ENCODE peak calls at places on chromosomes 6 and 20, in ten cellular contexts. J is CD4-positive, alpha-beta T cell; H is T-helper 17 cell; W is HEK293T; C is activated T-cell treated with anti-CD3 and anti-CD28 coated beads, Interleukin-2, amount 50 U/mL, for 72 hours; T is DMS153; D is endodermal cell; Y is cardiac fibroblast; B is GM13977; A is NCI-H1417. U is an unnamed sample.

GRCh38 chr6:46352541-46353267 is 138.5 kb downstream of the RCAN2 start:
- DNase-seq in Y (no peak), D (no peak), W (no peak), J (no peak), C (no peak), A (no peak), B (no peak), H (no peak), T (no peak), U (no peak)

GRCh38 chr20:32035398-32035852 is 16.6 kb upstream of the HCK start:
- DNase-seq in A (no peak), J (no peak), C (no peak), H (no peak), Y (no peak), T (no peak), W (no peak), B (no peak), D (no peak), U (no peak)

GRCh38 chr20:10927011-10927583 is 253.3 kb upstream of the JAG1 start:
- DNase-seq in D (no peak), T (no peak), A (no peak), Y (no peak), J (no peak), B (no peak), W (no peak), H (no peak), C (no peak), U (no peak)

GRCh38 chr6:148239777-148240462 is 102.7 kb upstream of the SASH1 start:
- DNase-seq in C (no peak), W (no peak), H (no peak), J (no peak), T (no peak), D (no peak), Y (peak), B (no peak), A (no peak), U (no peak)

GRCh38 chr6:43981363-43981990 is 145.8 kb downstream of the MRPL14 start:
- DNase-seq in W (no peak), Y (no peak), A (no peak), B (no peak), H (no peak), J (no peak), D (peak), T (no peak), C (no peak), U (no peak)

GRCh38 chr20:57647006-57647932 is 27.0 kb upstream of the ZBP1 start:
- DNase-seq in B (no peak), C (no peak), Y (no peak), H (no peak), A (no peak), D (no peak), W (no peak), T (no peak), J (no peak), U (no peak)

GRCh38 chr20:57679113-57679512 is 30.7 kb downstream of the PMEPA1 start:
- DNase-seq in W (no peak), T (no peak), J (no peak), B (no peak), D (no peak), C (no peak), Y (no peak), H (no peak), A (no peak), U (no peak)

GRCh38 chr6:72811971-72812421 is 190.1 kb downstream of the KCNQ5 start:
- DNase-seq in Y (peak), J (no peak), W (no peak), H (no peak), A (no peak), T (no peak), C (no peak), D (peak), B (no peak), U (no peak)

GRCh38 chr6:157679605-157680580 is 143.2 kb upstream of the SNX9 start:
- DNase-seq in B (no peak), W (no peak), Y (no peak), C (no peak), H (no peak), T (no peak), D (peak), A (no peak), J (no peak), U (no peak)

GRCh38 chr20:50244352-50245149 is 53.9 kb downstream of the CEBPB start:
- DNase-seq in B (no peak), Y (no peak), C (no peak), J (no peak), H (no peak), A (no peak), D (no peak), W (no peak), T (no peak), U (no peak)

GRCh38 chr6:26743157-26743821 is 83.7 kb upstream of the ZNF322 start:
- DNase-seq in H (no peak), W (peak), Y (peak), B (peak), J (no peak), C (no peak), T (no peak), A (no peak), D (peak), U (no peak)

GRCh38 chr6:82818727-82819126 is 246.9 kb downstream of the UBE3D start:
- DNase-seq in H (no peak), C (no peak), B (no peak), W (no peak), T (no peak), J (no peak), A (no peak), Y (peak), D (no peak), U (no peak)

GRCh38 chr6:160102399-160102798 is 19.2 kb upstream of the SLC22A1 start:
- DNase-seq in C (no peak), H (no peak), Y (no peak), T (no peak), A (no peak), J (no peak), B (no peak), W (no peak), D (no peak), U (no peak)

GRCh38 chr20:20489623-20490341 is 121.9 kb downstream of the INSM1 start:
- DNase-seq in A (no peak), T (no peak), Y (no peak), B (no peak), D (no peak), W (no peak), J (no peak), C (no peak), H (no peak), U (no peak)

GRCh38 chr20:23160536-23161243 is 74.6 kb upstream of the CD93 start:
- DNase-seq in W (no peak), D (peak), Y (peak), T (no peak), A (no peak), H (no peak), J (no peak), C (no peak), B (no peak), U (no peak)

GRCh38 chr6:113924199-113924791 is 46.7 kb downstream of the HDAC2 start:
- DNase-seq in A (no peak), D (no peak), B (no peak), H (no peak), T (no peak), Y (peak), J (no peak), C (no peak), W (no peak), U (no peak)

GRCh38 chr6:144149894-144150672 is at the start of gene STX11:
- DNase-seq in C (peak), D (peak), Y (peak), B (peak), A (peak), W (peak), H (peak), J (peak), T (no peak), U (peak)

GRCh38 chr6:47278545-47278944 is 31.2 kb downstream of the TNFRSF21 start:
- DNase-seq in D (peak), J (no peak), A (no peak), T (no peak), C (no peak), Y (peak), W (no peak), H (no peak), B (no peak), U (no peak)

GRCh38 chr6:85482206-85483040 is 32.5 kb downstream of the NT5E start:
- DNase-seq in C (no peak), T (no peak), W (no peak), H (no peak), D (peak), A (no peak), B (no peak), Y (peak), J (no peak), U (no peak)

GRCh38 chr6:25056130-25056529 is 120.4 kb upstream of the RIPOR2 start:
- DNase-seq in Y (no peak), A (no peak), B (peak), H (peak), T (no peak), C (peak), W (no peak), J (peak), D (no peak), U (peak)

GRCh38 chr6:68746376-68746775 is 111.3 kb downstream of the ADGRB3 start:
- DNase-seq in D (no peak), J (no peak), Y (no peak), B (no peak), H (no peak), A (no peak), T (no peak), C (no peak), W (no peak), U (no peak)

GRCh38 chr6:73131706-73132105 is 93.6 kb downstream of the KHDC1L start:
- DNase-seq in A (no peak), D (no peak), W (no peak), T (no peak), J (no peak), Y (peak), C (no peak), H (no peak), B (no peak), U (no peak)

GRCh38 chr20:44901972-44902371 is 7.9 kb upstream of the PABPC1L start:
- DNase-seq in C (no peak), D (no peak), B (no peak), A (no peak), W (no peak), H (no peak), T (no peak), Y (no peak), J (no peak), U (no peak)

GRCh38 chr20:9300080-9300479 is 214.3 kb upstream of the LAMP5 start:
- DNase-seq in C (no peak), J (no peak), A (no peak), Y (no peak), D (no peak), H (no peak), T (no peak), W (no peak), B (no peak), U (no peak)

GRCh38 chr6:16635810-16636602 is 125.3 kb downstream of the ATXN1 start:
- DNase-seq in D (peak), T (no peak), H (no peak), B (peak), J (no peak), C (no peak), W (no peak), Y (peak), A (no peak), U (peak)

GRCh38 chr6:38427492-38428210 is 212.1 kb downstream of the BTBD9 start:
- DNase-seq in W (no peak), H (no peak), J (no peak), Y (no peak), A (peak), D (no peak), C (no peak), T (no peak), B (peak), U (no peak)

GRCh38 chr6:57305754-57306153 is 11.7 kb upstream of the PRIM2 start:
- DNase-seq in B (no peak), T (no peak), H (no peak), W (no peak), J (no peak), D (no peak), C (no peak), A (no peak), Y (peak), U (no peak)

GRCh38 chr20:47810686-47811347 is 25.5 kb upstream of the SULF2 start:
- DNase-seq in H (no peak), W (no peak), Y (no peak), B (no peak), D (no peak), C (no peak), A (no peak), J (no peak), T (no peak), U (no peak)

GRCh38 chr20:24497851-24498250 is 28.4 kb downstream of the SYNDIG1 start:
- DNase-seq in Y (no peak), W (no peak), D (no peak), B (no peak), J (no peak), H (no peak), C (no peak), A (peak), T (peak), U (no peak)

GRCh38 chr20:32483351-32484220 is 101.5 kb downstream of the NOL4L start:
- DNase-seq in J (peak), Y (peak), A (peak), T (peak), D (peak), B (peak), H (peak), C (peak), W (peak), U (peak)

GRCh38 chr6:55293116-55293515 is 34.2 kb upstream of the GFRAL start:
- DNase-seq in D (no peak), J (no peak), Y (peak), B (peak), H (no peak), W (peak), A (no peak), T (no peak), C (no peak), U (no peak)

GRCh38 chr20:24650091-24650490 is 180.7 kb downstream of the SYNDIG1 start:
- DNase-seq in C (no peak), D (no peak), T (no peak), B (no peak), W (no peak), A (no peak), H (no peak), Y (peak), J (no peak), U (no peak)

GRCh38 chr6:105798057-105798456 is 288.1 kb upstream of the PRDM1 start:
- DNase-seq in T (no peak), A (no peak), J (no peak), C (no peak), D (no peak), W (no peak), H (no peak), B (no peak), Y (peak), U (no peak)

GRCh38 chr6:26118999-26119398 is 31.8 kb downstream of the HFE start:
- DNase-seq in C (no peak), J (no peak), B (no peak), H (no peak), W (no peak), A (peak), T (peak), D (no peak), Y (peak), U (no peak)

GRCh38 chr6:13377054-13377758 is 48.9 kb upstream of the TBC1D7 start:
- DNase-seq in B (no peak), W (no peak), H (no peak), A (no peak), J (no peak), Y (no peak), D (no peak), C (no peak), T (no peak), U (no peak)

GRCh38 chr20:44650777-44651493 is 564 bp downstream of the ADA start:
- DNase-seq in Y (no peak), W (no peak), C (peak), J (peak), D (no peak), T (no peak), A (no peak), B (no peak), H (peak), U (peak)

GRCh38 chr6:98014791-98015201 is 731.8 kb upstream of the MMS22L start:
- DNase-seq in J (no peak), B (no peak), T (peak), Y (no peak), D (no peak), A (peak), C (no peak), W (no peak), H (no peak), U (no peak)

GRCh38 chr6:131966443-131966842 is 15.3 kb upstream of the CCN2 start:
- DNase-seq in W (peak), C (no peak), B (no peak), T (no peak), H (no peak), J (no peak), Y (peak), A (no peak), D (no peak), U (no peak)